ENCODE peak calls at places on chromosome 16, in five cellular contexts. One of them, this sample, is unnamed.

GRCh38 chr16:88792668-88793587 is 7.9 kb upstream of the PIEZO1 start:
- DNase-seq in heart right ventricle: no peak
- DNase-seq in AG04450: no peak
- DNase-seq in CD8-positive, alpha-beta T cell: no peak
- DNase-seq in endodermal cell: no peak
- DNase-seq in this sample: no peak

GRCh38 chr16:27374231-27374793 is 27.7 kb upstream of the IL21R start:
- DNase-seq in heart right ventricle: no peak
- DNase-seq in AG04450: no peak
- DNase-seq in CD8-positive, alpha-beta T cell: peak; percentile 48
- DNase-seq in endodermal cell: peak; percentile 27
- DNase-seq in this sample: no peak

GRCh38 chr16:54460254-54460860 is 173.8 kb upstream of the IRX3 start:
- DNase-seq in heart right ventricle: no peak
- DNase-seq in AG04450: no peak
- DNase-seq in CD8-positive, alpha-beta T cell: no peak
- DNase-seq in endodermal cell: no peak
- DNase-seq in this sample: no peak

GRCh38 chr16:87855852-87856715 is 13.2 kb downstream of the SLC7A5 start:
- DNase-seq in heart right ventricle: peak; percentile 56
- DNase-seq in AG04450: no peak
- DNase-seq in CD8-positive, alpha-beta T cell: peak; percentile 65
- DNase-seq in endodermal cell: no peak
- DNase-seq in this sample: no peak

GRCh38 chr16:11562411-11562810 is 24.3 kb downstream of the LITAF start:
- DNase-seq in heart right ventricle: no peak
- DNase-seq in AG04450: no peak
- DNase-seq in CD8-positive, alpha-beta T cell: no peak
- DNase-seq in endodermal cell: no peak
- DNase-seq in this sample: no peak

GRCh38 chr16:23757937-23758619 is 3.3 kb downstream of the CHP2 start:
- DNase-seq in heart right ventricle: no peak
- DNase-seq in AG04450: no peak
- DNase-seq in CD8-positive, alpha-beta T cell: no peak
- DNase-seq in endodermal cell: no peak
- DNase-seq in this sample: no peak

GRCh38 chr16:2251281-2252111 is at the start of gene ECI1:
- DNase-seq in heart right ventricle: peak; percentile 99
- DNase-seq in AG04450: peak; percentile 85
- DNase-seq in CD8-positive, alpha-beta T cell: peak; percentile 87
- DNase-seq in endodermal cell: peak; percentile 98
- DNase-seq in this sample: peak; percentile 77

GRCh38 chr16:15572329-15573001 is 70.5 kb downstream of the MARF1 start:
- DNase-seq in heart right ventricle: no peak
- DNase-seq in AG04450: peak; percentile 20
- DNase-seq in CD8-positive, alpha-beta T cell: no peak
- DNase-seq in endodermal cell: no peak
- DNase-seq in this sample: no peak

GRCh38 chr16:81940781-81941560 is 70.3 kb downstream of the SDR42E1 start:
- DNase-seq in heart right ventricle: no peak
- DNase-seq in AG04450: peak; percentile 2
- DNase-seq in CD8-positive, alpha-beta T cell: no peak
- DNase-seq in endodermal cell: peak; percentile 61
- DNase-seq in this sample: peak; percentile 57

GRCh38 chr16:80932725-80933124 is 74.0 kb downstream of the CMC2 start:
- DNase-seq in heart right ventricle: peak; percentile 46
- DNase-seq in AG04450: no peak
- DNase-seq in CD8-positive, alpha-beta T cell: no peak
- DNase-seq in endodermal cell: no peak
- DNase-seq in this sample: peak; percentile 94

GRCh38 chr16:528111-529011 is 849 bp downstream of the CAPN15 start:
- DNase-seq in heart right ventricle: no peak
- DNase-seq in AG04450: no peak
- DNase-seq in CD8-positive, alpha-beta T cell: peak; percentile 56
- DNase-seq in endodermal cell: peak; percentile 68
- DNase-seq in this sample: no peak

GRCh38 chr16:56807011-56807675 is 57.9 kb upstream of the SLC12A3 start:
- DNase-seq in heart right ventricle: no peak
- DNase-seq in AG04450: peak; percentile 13
- DNase-seq in CD8-positive, alpha-beta T cell: no peak
- DNase-seq in endodermal cell: no peak
- DNase-seq in this sample: no peak

GRCh38 chr16:66515543-66516171 is 34.3 kb downstream of the TK2 start:
- DNase-seq in heart right ventricle: no peak
- DNase-seq in AG04450: no peak
- DNase-seq in CD8-positive, alpha-beta T cell: no peak
- DNase-seq in endodermal cell: peak; percentile 71
- DNase-seq in this sample: peak; percentile 66

GRCh38 chr16:56257666-56258359 is 66.5 kb downstream of the GNAO1 start:
- DNase-seq in heart right ventricle: no peak
- DNase-seq in AG04450: no peak
- DNase-seq in CD8-positive, alpha-beta T cell: peak; percentile 23
- DNase-seq in endodermal cell: no peak
- DNase-seq in this sample: no peak

GRCh38 chr16:57757883-57758282 is 22.3 kb downstream of the KATNB1 start:
- DNase-seq in heart right ventricle: no peak
- DNase-seq in AG04450: no peak
- DNase-seq in CD8-positive, alpha-beta T cell: no peak
- DNase-seq in endodermal cell: no peak
- DNase-seq in this sample: no peak

GRCh38 chr16:30115238-30115637 is 1.9 kb upstream of the GDPD3 start:
- DNase-seq in heart right ventricle: no peak
- DNase-seq in AG04450: no peak
- DNase-seq in CD8-positive, alpha-beta T cell: no peak
- DNase-seq in endodermal cell: no peak
- DNase-seq in this sample: no peak

GRCh38 chr16:1983053-1983543 is 895 bp upstream of the GFER start:
- DNase-seq in heart right ventricle: no peak
- DNase-seq in AG04450: no peak
- DNase-seq in CD8-positive, alpha-beta T cell: no peak
- DNase-seq in endodermal cell: no peak
- DNase-seq in this sample: no peak

GRCh38 chr16:70161350-70161749 is 12.2 kb upstream of the CLEC18C start:
- DNase-seq in heart right ventricle: no peak
- DNase-seq in AG04450: no peak
- DNase-seq in CD8-positive, alpha-beta T cell: no peak
- DNase-seq in endodermal cell: no peak
- DNase-seq in this sample: no peak

GRCh38 chr16:11051430-11052079 is 107.2 kb downstream of the CLEC16A start:
- DNase-seq in heart right ventricle: no peak
- DNase-seq in AG04450: no peak
- DNase-seq in CD8-positive, alpha-beta T cell: no peak
- DNase-seq in endodermal cell: peak; percentile 58
- DNase-seq in this sample: no peak

GRCh38 chr16:73713301-73713700 is 583.3 kb upstream of the PSMD7 start:
- DNase-seq in heart right ventricle: no peak
- DNase-seq in AG04450: no peak
- DNase-seq in CD8-positive, alpha-beta T cell: no peak
- DNase-seq in endodermal cell: no peak
- DNase-seq in this sample: no peak

GRCh38 chr16:89320717-89321501 is 103.4 kb downstream of the ZNF778 start:
- DNase-seq in heart right ventricle: peak; percentile 70
- DNase-seq in AG04450: no peak
- DNase-seq in CD8-positive, alpha-beta T cell: no peak
- DNase-seq in endodermal cell: peak; percentile 81
- DNase-seq in this sample: no peak

GRCh38 chr16:83458612-83459011 is 349.2 kb upstream of the HSBP1 start:
- DNase-seq in heart right ventricle: no peak
- DNase-seq in AG04450: no peak
- DNase-seq in CD8-positive, alpha-beta T cell: no peak
- DNase-seq in endodermal cell: no peak
- DNase-seq in this sample: no peak

GRCh38 chr16:85370881-85371651 is 242.1 kb upstream of the GSE1 start:
- DNase-seq in heart right ventricle: peak; percentile 44
- DNase-seq in AG04450: no peak
- DNase-seq in CD8-positive, alpha-beta T cell: no peak
- DNase-seq in endodermal cell: no peak
- DNase-seq in this sample: no peak

GRCh38 chr16:9836118-9836736 is 346.0 kb downstream of the GRIN2A start:
- DNase-seq in heart right ventricle: no peak
- DNase-seq in AG04450: no peak
- DNase-seq in CD8-positive, alpha-beta T cell: no peak
- DNase-seq in endodermal cell: peak; percentile 66
- DNase-seq in this sample: no peak

GRCh38 chr16:4957420-4957719 is 760 bp upstream of the SEC14L5 start:
- DNase-seq in heart right ventricle: no peak
- DNase-seq in AG04450: no peak
- DNase-seq in CD8-positive, alpha-beta T cell: no peak
- DNase-seq in endodermal cell: peak; percentile 61
- DNase-seq in this sample: no peak

GRCh38 chr16:30741461-30741914 is 6.7 kb upstream of the PHKG2 start:
- DNase-seq in heart right ventricle: no peak
- DNase-seq in AG04450: peak; percentile 70
- DNase-seq in CD8-positive, alpha-beta T cell: no peak
- DNase-seq in endodermal cell: peak; percentile 79
- DNase-seq in this sample: peak; percentile 83

GRCh38 chr16:84244728-84245127 is 4.9 kb upstream of the KCNG4 start:
- DNase-seq in heart right ventricle: no peak
- DNase-seq in AG04450: no peak
- DNase-seq in CD8-positive, alpha-beta T cell: no peak
- DNase-seq in endodermal cell: no peak
- DNase-seq in this sample: no peak

GRCh38 chr16:75483222-75483621 is 12.0 kb downstream of the CHST6 start:
- DNase-seq in heart right ventricle: no peak
- DNase-seq in AG04450: peak; percentile 3
- DNase-seq in CD8-positive, alpha-beta T cell: no peak
- DNase-seq in endodermal cell: no peak
- DNase-seq in this sample: no peak

GRCh38 chr16:9322735-9323134 is 231.3 kb downstream of the HAPSTR1 start:
- DNase-seq in heart right ventricle: no peak
- DNase-seq in AG04450: no peak
- DNase-seq in CD8-positive, alpha-beta T cell: no peak
- DNase-seq in endodermal cell: no peak
- DNase-seq in this sample: no peak

GRCh38 chr16:62950351-62950750 is 914.1 kb upstream of the CDH8 start:
- DNase-seq in heart right ventricle: no peak
- DNase-seq in AG04450: no peak
- DNase-seq in CD8-positive, alpha-beta T cell: no peak
- DNase-seq in endodermal cell: no peak
- DNase-seq in this sample: no peak

GRCh38 chr16:5041604-5042133 is 7.9 kb upstream of the NAGPA start:
- DNase-seq in heart right ventricle: no peak
- DNase-seq in AG04450: no peak
- DNase-seq in CD8-positive, alpha-beta T cell: no peak
- DNase-seq in endodermal cell: no peak
- DNase-seq in this sample: peak; percentile 69

GRCh38 chr16:8966781-8967436 is 3.2 kb upstream of the USP7 start:
- DNase-seq in heart right ventricle: no peak
- DNase-seq in AG04450: no peak
- DNase-seq in CD8-positive, alpha-beta T cell: no peak
- DNase-seq in endodermal cell: peak; percentile 56
- DNase-seq in this sample: no peak

GRCh38 chr16:83994703-83995102 is 26.7 kb downstream of the NECAB2 start:
- DNase-seq in heart right ventricle: no peak
- DNase-seq in AG04450: no peak
- DNase-seq in CD8-positive, alpha-beta T cell: no peak
- DNase-seq in endodermal cell: no peak
- DNase-seq in this sample: no peak

GRCh38 chr16:87060026-87060986 is 256.9 kb downstream of the C16orf95 start:
- DNase-seq in heart right ventricle: no peak
- DNase-seq in AG04450: peak; percentile 32
- DNase-seq in CD8-positive, alpha-beta T cell: no peak
- DNase-seq in endodermal cell: peak; percentile 67
- DNase-seq in this sample: no peak

DNA sequence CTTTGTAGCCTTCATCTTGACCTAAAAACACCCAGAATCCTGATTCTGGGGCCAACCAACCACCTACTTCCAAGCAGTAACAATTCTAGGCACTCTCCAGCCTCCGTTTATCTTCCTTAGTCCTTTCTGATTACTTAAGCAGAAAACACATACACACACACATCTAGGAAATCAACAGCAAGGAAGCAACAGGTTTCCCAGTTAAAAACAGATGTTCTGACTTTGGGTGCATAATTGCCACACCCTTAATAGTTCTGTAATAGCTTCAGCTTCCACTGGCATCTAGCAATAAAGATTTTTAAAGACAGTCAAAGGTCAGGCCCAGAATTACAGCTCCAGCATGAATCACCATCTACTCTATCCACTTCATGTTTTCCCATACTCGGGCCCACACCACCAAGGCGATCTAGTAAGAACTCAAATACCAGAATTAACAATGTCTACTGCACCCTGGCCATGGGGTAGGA is 2.6 kb downstream of the ARHGAP17 start:
- DNase-seq in heart right ventricle: no peak
- DNase-seq in AG04450: no peak
- DNase-seq in CD8-positive, alpha-beta T cell: no peak
- DNase-seq in endodermal cell: no peak
- DNase-seq in this sample: no peak
- H3K4me3 ChIP-seq in heart right ventricle: no peak overlapping the region
- H3K4me3 ChIP-seq in AG04450: peak overlapping the region; percentile 89
- H3K4me3 ChIP-seq in CD8-positive, alpha-beta T cell: no peak overlapping the region
- H3K4me3 ChIP-seq in endodermal cell: no peak overlapping the region
- H3K4me3 ChIP-seq in this sample: no peak overlapping the region

GRCh38 chr16:49330562-49331201 is 42.9 kb upstream of the C16orf78 start:
- DNase-seq in heart right ventricle: no peak
- DNase-seq in AG04450: no peak
- DNase-seq in CD8-positive, alpha-beta T cell: no peak
- DNase-seq in endodermal cell: no peak
- DNase-seq in this sample: no peak
- TF ChIP-seq CTCF in heart right ventricle: no peak
- TF ChIP-seq CTCF in AG04450: no peak
- TF ChIP-seq CTCF in CD8-positive, alpha-beta T cell: no peak
- TF ChIP-seq CTCF in endodermal cell: peak; percentile 40
- TF ChIP-seq CTCF in this sample: no peak

DNA sequence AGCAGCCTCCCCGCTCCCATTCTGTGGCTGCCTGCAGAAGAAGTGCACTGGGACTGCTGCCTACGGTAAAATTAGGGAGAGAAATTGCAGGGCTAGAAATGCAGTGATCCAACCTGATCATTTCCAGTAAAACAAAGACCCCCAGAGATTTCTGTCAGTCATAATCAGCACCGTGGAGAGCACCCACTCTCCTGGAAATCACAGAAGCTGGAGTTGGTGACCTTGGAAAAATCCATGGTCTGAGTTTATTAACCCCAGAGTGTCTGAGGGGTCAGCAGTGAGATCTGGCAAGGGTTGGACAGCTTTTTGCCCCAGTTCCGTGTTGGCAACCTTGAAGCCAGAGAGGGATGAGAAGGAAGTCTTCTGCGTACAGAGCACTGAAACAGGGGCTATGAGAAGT is 7.8 kb downstream of the SYCE1L start:
- DNase-seq in heart right ventricle: no peak
- DNase-seq in AG04450: no peak
- DNase-seq in CD8-positive, alpha-beta T cell: peak; percentile 17
- DNase-seq in endodermal cell: peak; percentile 60
- DNase-seq in this sample: no peak
- H3K4me3 ChIP-seq in heart right ventricle: no peak overlapping the region
- H3K4me3 ChIP-seq in AG04450: no peak overlapping the region
- H3K4me3 ChIP-seq in CD8-positive, alpha-beta T cell: no peak overlapping the region
- H3K4me3 ChIP-seq in endodermal cell: no peak overlapping the region
- H3K4me3 ChIP-seq in this sample: no peak overlapping the region

GRCh38 chr16:47660540-47660939 is 199.4 kb downstream of the PHKB start:
- DNase-seq in heart right ventricle: no peak
- DNase-seq in AG04450: no peak
- DNase-seq in CD8-positive, alpha-beta T cell: no peak
- DNase-seq in endodermal cell: no peak
- DNase-seq in this sample: no peak
- TF ChIP-seq CTCF in heart right ventricle: no peak
- TF ChIP-seq CTCF in AG04450: no peak
- TF ChIP-seq CTCF in CD8-positive, alpha-beta T cell: no peak
- TF ChIP-seq CTCF in endodermal cell: peak; percentile 55
- TF ChIP-seq CTCF in this sample: no peak